ENCODE peak calls at places on chromosomes 12 and 14, in five cellular contexts. I is AG20443, B is HT1080, E is posterior cingulate gyrus, J is RCC 7860. C is an unnamed sample.

GRCh38 chr12:124381454-124382207 is 86.7 kb downstream of the RFLNA start:
- DNase-seq in I (peak; percentile 86), B (peak; percentile 76), E (peak; percentile 69), J (no peak), C (peak; percentile 81)

GRCh38 chr12:120376009-120376408 is 7.0 kb upstream of the MSI1 start:
- DNase-seq in I (no peak), B (no peak), E (no peak), J (no peak), C (no peak)

GRCh38 chr12:95767703-95768102 is 22.9 kb downstream of the NTN4 start:
- DNase-seq in I (peak; percentile 37), B (no peak), E (no peak), J (no peak), C (no peak)

GRCh38 chr14:74333909-74334308 is 14.4 kb upstream of the VRTN start:
- DNase-seq in I (peak; percentile 57), B (peak; percentile 58), E (no peak), J (no peak), C (peak; percentile 92)

GRCh38 chr14:81351205-81351604 is 48.9 kb downstream of the STON2 start:
- DNase-seq in I (no peak), B (no peak), E (no peak), J (no peak), C (no peak)

GRCh38 chr12:58341791-58342190 is 400.4 kb downstream of the ATP23 start:
- DNase-seq in I (no peak), B (no peak), E (no peak), J (no peak), C (peak; percentile 72)

GRCh38 chr12:47845066-47845465 is 25.4 kb upstream of the HDAC7 start:
- DNase-seq in I (no peak), B (no peak), E (no peak), J (no peak), C (no peak)

GRCh38 chr14:77004711-77005460 is 23.6 kb downstream of the IRF2BPL start:
- DNase-seq in I (no peak), B (no peak), E (no peak), J (no peak), C (no peak)

GRCh38 chr12:51227962-51228361 is 10.1 kb upstream of the POU6F1 start:
- DNase-seq in I (no peak), B (no peak), E (no peak), J (no peak), C (no peak)

GRCh38 chr12:49231881-49232650 is 32.8 kb upstream of the TUBA1C start:
- DNase-seq in I (no peak), B (no peak), E (no peak), J (no peak), C (no peak)

GRCh38 chr12:24938341-24938740 is 10.6 kb downstream of the BCAT1 start:
- DNase-seq in I (no peak), B (no peak), E (no peak), J (no peak), C (no peak)

GRCh38 chr12:49094104-49094948 is at the start of gene DHH:
- DNase-seq in I (peak; percentile 56), B (no peak), E (no peak), J (no peak), C (no peak)

GRCh38 chr12:64997858-64998257 is 123.2 kb downstream of the WIF1 start:
- DNase-seq in I (no peak), B (no peak), E (no peak), J (no peak), C (no peak)

GRCh38 chr12:132194056-132194455 is 49.8 kb downstream of the NOC4L start:
- DNase-seq in I (no peak), B (no peak), E (no peak), J (no peak), C (no peak)

GRCh38 chr12:112906712-112907414 is at the start of gene OAS1:
- DNase-seq in I (peak; percentile 59), B (peak; percentile 67), E (no peak), J (peak; percentile 32), C (peak; percentile 81)

GRCh38 chr12:117036046-117036445 is 63.2 kb downstream of the TESC start:
- DNase-seq in I (no peak), B (no peak), E (no peak), J (no peak), C (no peak)

GRCh38 chr14:61455351-61455750 is 134.0 kb downstream of the PRKCH start:
- DNase-seq in I (no peak), B (no peak), E (no peak), J (no peak), C (no peak)

GRCh38 chr12:77687346-77687745 is 143.3 kb upstream of the NAV3 start:
- DNase-seq in I (no peak), B (no peak), E (no peak), J (no peak), C (no peak)

GRCh38 chr14:103537175-103537990 is 8.4 kb downstream of the TRMT61A start:
- DNase-seq in I (peak; percentile 43), B (no peak), E (no peak), J (peak; percentile 37), C (no peak)

GRCh38 chr12:109020750-109021380 is at the start of gene SVOP:
- DNase-seq in I (peak; percentile 93), B (peak; percentile 73), E (peak; percentile 82), J (peak; percentile 15), C (peak; percentile 79)

C was measured in H4.